ENCODE peak calls at places on chromosomes 1 and 21, in seven cellular contexts. S, P, B, V, X, F and Q are unnamed samples. For H3K9me3, the result is how much of the 10 kb centered on the place peaks cover.

GRCh38 chr1:221815660-221816059 is 73.8 kb upstream of the DUSP10 start:
- DNase-seq in S (no peak), P (no peak), B (no peak), V (no peak), X (no peak), F (no peak), Q (no peak)

GRCh38 chr1:8962812-8963669 is 17.4 kb downstream of the CA6 start:
- DNase-seq in S (peak), P (peak), B (peak), V (no peak), X (no peak), F (peak), Q (peak)

GRCh38 chr1:244273845-244274619 is 177.7 kb downstream of the ADSS2 start:
- DNase-seq in S (peak), P (peak), B (peak), V (peak), X (peak), F (peak), Q (peak)

GRCh38 chr21:45865106-45865835 is 116.3 kb upstream of the COL6A1 start:
- DNase-seq in S (no peak), P (no peak), B (no peak), V (peak), X (no peak), F (no peak), Q (no peak)

GRCh38 chr21:44403106-44404020 is 49.9 kb downstream of the TRPM2 start:
- DNase-seq in S (no peak), P (no peak), B (no peak), V (no peak), X (no peak), F (no peak), Q (no peak)

GRCh38 chr1:177368255-177368654 is 197.5 kb downstream of the BRINP2 start:
- DNase-seq in S (no peak), P (no peak), B (no peak), V (no peak), X (no peak), F (no peak), Q (no peak)

GRCh38 chr1:21574464-21575151 is 65.4 kb downstream of the ALPL start:
- DNase-seq in S (no peak), P (no peak), B (no peak), V (no peak), X (no peak), F (no peak), Q (no peak)

GRCh38 chr1:219555802-219556201 is 57.1 kb downstream of the ZC3H11B start:
- DNase-seq in S (peak), P (no peak), B (no peak), V (peak), X (no peak), F (no peak), Q (no peak)

GRCh38 chr1:6157132-6157527 is 23.0 kb downstream of the CHD5 start:
- DNase-seq in S (no peak), P (no peak), B (no peak), V (no peak), X (no peak), F (no peak), Q (no peak)

GRCh38 chr1:30185809-30186208 is 537.6 kb downstream of the MATN1 start:
- DNase-seq in S (no peak), P (no peak), B (no peak), V (no peak), X (no peak), F (no peak), Q (no peak)

GRCh38 chr1:51679435-51679834 is 62.5 kb downstream of the OSBPL9 start:
- DNase-seq in S (no peak), P (no peak), B (no peak), V (peak), X (no peak), F (no peak), Q (no peak)

GRCh38 chr1:236168716-236169429 is 26.5 kb downstream of the GPR137B start:
- DNase-seq in S (peak), P (no peak), B (no peak), V (peak), X (peak), F (peak), Q (no peak)

GRCh38 chr1:10082785-10083479 is 50.2 kb downstream of the UBE4B start:
- DNase-seq in S (no peak), P (no peak), B (no peak), V (peak), X (no peak), F (no peak), Q (no peak)

GRCh38 chr1:97759078-97759477 is 161.8 kb downstream of the DPYD start:
- DNase-seq in S (no peak), P (no peak), B (no peak), V (peak), X (no peak), F (no peak), Q (no peak)

GRCh38 chr1:214466759-214467585 is 84.4 kb downstream of the PTPN14 start:
- DNase-seq in S (no peak), P (no peak), B (no peak), V (no peak), X (no peak), F (no peak), Q (no peak)

GRCh38 chr1:167747988-167748387 is 26.2 kb downstream of the MPZL1 start:
- DNase-seq in S (no peak), P (no peak), B (no peak), V (peak), X (no peak), F (no peak), Q (no peak)

GRCh38 chr1:50348449-50349241 is 74.6 kb downstream of the DMRTA2 start:
- DNase-seq in S (peak), P (peak), B (peak), V (peak), X (no peak), F (peak), Q (no peak)

GRCh38 chr1:65090406-65090805 is 57.6 kb upstream of the AK4 start:
- DNase-seq in S (no peak), P (no peak), B (no peak), V (no peak), X (no peak), F (no peak), Q (no peak)

DNA sequence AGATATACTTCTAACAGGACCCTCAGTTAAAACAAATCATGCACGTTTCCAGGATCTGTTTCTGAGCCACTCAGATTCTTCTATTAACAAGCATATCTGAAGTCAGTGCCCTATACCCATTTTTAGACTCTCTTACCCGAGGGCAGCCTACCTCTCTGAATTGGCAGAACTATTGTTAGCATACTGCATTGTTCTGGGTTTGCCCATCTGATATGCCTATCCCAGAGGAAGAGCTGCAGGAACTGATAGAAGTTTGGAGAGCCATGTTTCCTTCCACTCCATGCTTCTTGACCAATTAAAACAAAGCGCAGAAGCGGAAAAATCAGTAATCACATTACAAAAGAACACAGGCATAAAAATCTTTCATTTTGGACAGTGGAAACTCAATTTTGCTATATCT is 653.8 kb downstream of the LTN1 start:
- DNase-seq in S (no peak), P (no peak), B (no peak), V (no peak), X (no peak), F (no peak), Q (no peak)
- TF ChIP-seq POLR2A in S (no peak), P (no peak), B (no peak), V (no peak), X (no peak), F (no peak), Q (no peak)

DNA sequence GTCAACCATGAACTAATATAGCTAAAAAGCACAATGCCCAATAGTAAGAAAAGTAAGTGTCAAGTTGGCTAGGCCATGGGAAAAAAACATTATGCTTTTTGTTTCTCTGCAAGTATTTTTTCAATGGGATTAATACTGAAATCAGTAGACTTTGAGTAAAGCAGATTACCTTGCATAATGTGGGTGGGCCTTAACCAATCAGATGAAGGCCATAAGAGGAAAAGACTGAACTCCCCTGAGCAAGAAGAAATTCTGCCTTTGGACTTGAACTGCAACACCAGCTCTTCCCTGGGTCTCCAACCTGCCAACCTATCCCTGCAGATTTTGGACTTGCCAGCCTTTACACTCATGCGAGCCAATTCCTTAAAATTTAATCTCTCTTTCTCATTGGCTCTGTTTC is 6.4 kb upstream of the RSPO1 start:
- DNase-seq in S (no peak), P (no peak), B (no peak), V (no peak), X (no peak), F (no peak), Q (no peak)
- H3K9me3 ChIP-seq in S (under half), P (under half), B (under half), V (under half), X (under half), F (under half), Q (under half)

GRCh38 chr1:61724721-61725694 is at the start of gene TM2D1:
- DNase-seq in S (peak), P (peak), B (peak), V (peak), X (peak), F (peak), Q (peak)
- TF ChIP-seq POLR2A in S (peak), P (peak), B (peak), V (peak), X (peak), F (peak), Q (peak)

GRCh38 chr21:10425856-10426255 is 95.5 kb upstream of the TPTE start:
- DNase-seq in S (no peak), P (no peak), B (no peak), V (no peak), X (no peak), F (no peak), Q (no peak)
- H3K9me3 ChIP-seq in S (under half), P (half or more), B (under half), V (under half), X (under half), F (under half), Q (under half)

DNA sequence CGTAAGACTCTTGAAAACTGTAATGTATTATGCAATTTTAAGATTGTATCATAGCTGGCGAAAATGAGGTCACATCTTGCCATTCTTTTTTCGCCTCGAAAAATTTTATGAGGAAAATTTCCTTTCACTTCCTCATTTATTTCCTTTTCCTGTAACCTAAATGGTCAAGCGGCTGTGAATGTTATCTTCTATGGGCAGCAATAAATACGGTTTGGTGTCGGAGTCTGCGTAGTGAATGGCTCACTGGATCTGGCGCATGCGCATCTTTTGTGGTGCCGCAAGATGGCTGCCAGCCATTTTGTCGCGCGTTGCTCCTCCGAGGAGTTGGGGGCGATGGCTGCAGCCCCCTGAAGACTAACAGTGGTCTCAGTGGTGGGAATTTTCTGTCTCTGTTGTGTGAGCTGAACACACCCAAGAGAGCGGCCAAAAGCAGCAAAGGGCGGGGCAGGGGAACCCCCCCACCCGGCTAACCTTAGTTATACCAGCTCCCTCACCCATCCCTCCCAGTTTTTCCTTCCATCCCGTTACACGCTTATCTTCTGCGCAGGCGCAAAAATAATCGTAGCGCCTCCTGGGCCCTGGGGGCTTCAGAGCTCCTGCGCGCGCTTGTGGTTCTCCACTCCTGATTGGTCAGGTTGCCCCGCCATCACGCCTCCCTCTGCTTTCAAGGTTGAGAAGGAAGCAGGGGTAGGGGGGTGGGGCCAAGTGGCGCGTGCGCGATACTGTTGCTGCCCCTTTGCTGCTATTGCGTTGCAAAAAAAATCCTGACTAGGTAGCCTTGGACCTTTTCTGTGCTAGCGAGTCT is at the start of gene RPRD2:
- DNase-seq in S (peak), P (peak), B (peak), V (peak), X (peak), F (peak), Q (peak)
- TF ChIP-seq POLR2A in S (peak), P (peak), B (peak), V (peak), X (peak), F (peak), Q (peak)